ENCODE peak calls at places on chromosomes 11 and 22, in ten cellular contexts. G is left ventricle myocardium inferior, L is cardiac muscle cell, A is epithelial cell of esophagus, M is heart left ventricle, F is GM12865, U is GM12864, W is body of pancreas, Y is stomach, Z is tibial nerve. D is an unnamed sample.

GRCh38 chr11:128604723-128605122 is 17.4 kb upstream of the ETS1 start:
- DNase-seq in G (no peak), L (no peak), A (no peak), M (no peak), F (no peak), U (no peak), W (no peak), Y (no peak), Z (no peak), D (no peak)

GRCh38 chr22:19704355-19705015 is 9.8 kb upstream of the SEPTIN5 start:
- DNase-seq in G (no peak), L (no peak), A (no peak), M (no peak), F (no peak), U (no peak), W (no peak), Y (no peak), Z (no peak), D (no peak)

GRCh38 chr22:18070556-18071306 is 7.1 kb upstream of the PEX26 start:
- DNase-seq in G (no peak), L (no peak), A (peak), M (no peak), F (no peak), U (no peak), W (no peak), Y (no peak), Z (no peak), D (no peak)

GRCh38 chr11:8671242-8671641 is 11.2 kb downstream of the TRIM66 start:
- DNase-seq in G (peak), L (no peak), A (peak), M (peak), F (no peak), U (no peak), W (no peak), Y (no peak), Z (peak), D (peak)

GRCh38 chr22:19527861-19528417 is 3.7 kb upstream of the CLDN5 start:
- DNase-seq in G (no peak), L (no peak), A (peak), M (no peak), F (no peak), U (no peak), W (no peak), Y (no peak), Z (no peak), D (peak)

GRCh38 chr11:64650923-64651523 is 60.0 kb downstream of the SLC22A12 start:
- DNase-seq in G (no peak), L (peak), A (peak), M (no peak), F (peak), U (no peak), W (no peak), Y (no peak), Z (no peak), D (peak)

GRCh38 chr11:67024410-67024809 is 1.5 kb downstream of the SYT12 start:
- DNase-seq in G (no peak), L (no peak), A (no peak), M (no peak), F (peak), U (no peak), W (no peak), Y (no peak), Z (no peak), D (no peak)

GRCh38 chr11:8477151-8477550 is 116.9 kb downstream of the STK33 start:
- DNase-seq in G (no peak), L (no peak), A (no peak), M (no peak), F (no peak), U (no peak), W (no peak), Y (no peak), Z (no peak), D (no peak)

GRCh38 chr11:34345012-34345804 is 12.6 kb downstream of the ABTB2 start:
- DNase-seq in G (peak), L (no peak), A (peak), M (peak), F (no peak), U (no peak), W (peak), Y (peak), Z (peak), D (peak)

GRCh38 chr22:19244600-19245352 is 46.7 kb downstream of the CLTCL1 start:
- DNase-seq in G (no peak), L (no peak), A (no peak), M (no peak), F (no peak), U (no peak), W (no peak), Y (no peak), Z (no peak), D (no peak)

GRCh38 chr11:95788921-95789505 is 569 bp downstream of the FAM76B start:
- DNase-seq in G (no peak), L (peak), A (peak), M (no peak), F (peak), U (no peak), W (peak), Y (no peak), Z (peak), D (peak)

GRCh38 chr11:11519184-11519583 is 102.6 kb downstream of the GALNT18 start:
- DNase-seq in G (no peak), L (no peak), A (peak), M (no peak), F (no peak), U (no peak), W (no peak), Y (no peak), Z (no peak), D (no peak)

GRCh38 chr11:110907629-110908028 is 195.4 kb upstream of the ARHGAP20 start:
- DNase-seq in G (no peak), L (no peak), A (peak), M (no peak), F (peak), U (no peak), W (no peak), Y (peak), Z (no peak), D (peak)

GRCh38 chr11:8908099-8908498 is 2.9 kb upstream of the AKIP1 start:
- DNase-seq in G (no peak), L (no peak), A (no peak), M (no peak), F (no peak), U (no peak), W (no peak), Y (no peak), Z (no peak), D (no peak)

GRCh38 chr11:119892311-119892808 is 163.4 kb upstream of the NECTIN1 start:
- DNase-seq in G (peak), L (peak), A (no peak), M (peak), F (no peak), U (no peak), W (no peak), Y (no peak), Z (no peak), D (no peak)

GRCh38 chr22:19110064-19110458 is 12.2 kb downstream of the DGCR2 start:
- DNase-seq in G (no peak), L (no peak), A (no peak), M (no peak), F (no peak), U (no peak), W (no peak), Y (no peak), Z (no peak), D (no peak)

GRCh38 chr11:23555085-23555484 is 694.8 kb upstream of the CCDC179 start:
- DNase-seq in G (no peak), L (no peak), A (no peak), M (no peak), F (no peak), U (no peak), W (no peak), Y (no peak), Z (no peak), D (peak)

GRCh38 chr11:91421586-91421985 is 803.0 kb upstream of the FAT3 start:
- DNase-seq in G (no peak), L (no peak), A (no peak), M (no peak), F (no peak), U (no peak), W (no peak), Y (no peak), Z (no peak), D (no peak)

GRCh38 chr11:113365895-113366294 is 21.7 kb upstream of the ANKK1 start:
- DNase-seq in G (no peak), L (no peak), A (no peak), M (no peak), F (no peak), U (no peak), W (no peak), Y (no peak), Z (no peak), D (no peak)

GRCh38 chr11:134119094-134119493 is 50.2 kb downstream of the JAM3 start:
- DNase-seq in G (no peak), L (no peak), A (peak), M (no peak), F (no peak), U (no peak), W (no peak), Y (no peak), Z (no peak), D (peak)

GRCh38 chr11:129042503-129042902 is 99.8 kb upstream of the TP53AIP1 start:
- DNase-seq in G (no peak), L (no peak), A (no peak), M (no peak), F (no peak), U (no peak), W (no peak), Y (no peak), Z (no peak), D (no peak)

GRCh38 chr11:69542314-69543168 is 61.1 kb downstream of the LINC01488 start:
- DNase-seq in G (no peak), L (no peak), A (no peak), M (no peak), F (no peak), U (no peak), W (no peak), Y (no peak), Z (no peak), D (no peak)

GRCh38 chr11:16846305-16846704 is 107.9 kb downstream of the C11orf58 start:
- DNase-seq in G (no peak), L (no peak), A (no peak), M (no peak), F (no peak), U (no peak), W (no peak), Y (no peak), Z (no peak), D (peak)

GRCh38 chr11:118633979-118634378 is 26.6 kb downstream of the PHLDB1 start:
- DNase-seq in G (no peak), L (no peak), A (no peak), M (no peak), F (no peak), U (no peak), W (no peak), Y (no peak), Z (no peak), D (no peak)

GRCh38 chr11:19698493-19699292 is 13.9 kb upstream of the NAV2 start:
- DNase-seq in G (peak), L (no peak), A (peak), M (peak), F (no peak), U (no peak), W (no peak), Y (no peak), Z (peak), D (peak)

GRCh38 chr11:63845305-63845704 is 6.4 kb downstream of the MARK2 start:
- DNase-seq in G (no peak), L (no peak), A (peak), M (no peak), F (no peak), U (no peak), W (no peak), Y (no peak), Z (no peak), D (peak)

GRCh38 chr22:28799125-28799833 is 1.1 kb downstream of the XBP1 start:
- DNase-seq in G (no peak), L (no peak), A (peak), M (no peak), F (peak), U (no peak), W (peak), Y (no peak), Z (peak), D (peak)

GRCh38 chr11:65384301-65384889 is 1.9 kb upstream of the SLC25A45 start:
- DNase-seq in G (no peak), L (peak), A (no peak), M (peak), F (no peak), U (no peak), W (no peak), Y (no peak), Z (no peak), D (peak)

GRCh38 chr22:43889366-43890253 is 2.2 kb downstream of the PNPLA5 start:
- DNase-seq in G (no peak), L (no peak), A (peak), M (no peak), F (no peak), U (no peak), W (no peak), Y (no peak), Z (no peak), D (peak)

GRCh38 chr11:70772950-70773349 is 374.6 kb downstream of the CTTN start:
- DNase-seq in G (no peak), L (peak), A (no peak), M (no peak), F (no peak), U (no peak), W (no peak), Y (no peak), Z (no peak), D (no peak)

GRCh38 chr11:133136376-133136775 is 395.9 kb downstream of the OPCML start:
- DNase-seq in G (no peak), L (peak), A (no peak), M (no peak), F (no peak), U (no peak), W (no peak), Y (no peak), Z (no peak), D (no peak)

GRCh38 chr11:61141601-61142028 is 19.6 kb downstream of the VPS37C start:
- DNase-seq in G (no peak), L (no peak), A (no peak), M (peak), F (peak), U (no peak), W (peak), Y (peak), Z (no peak), D (no peak)

GRCh38 chr11:8658210-8658968 is 24.1 kb downstream of the TRIM66 start:
- DNase-seq in G (no peak), L (no peak), A (no peak), M (no peak), F (no peak), U (no peak), W (no peak), Y (no peak), Z (peak), D (peak)

GRCh38 chr11:2801711-2802388 is 83.7 kb downstream of the CDKN1C start:
- DNase-seq in G (peak), L (no peak), A (no peak), M (peak), F (no peak), U (no peak), W (peak), Y (peak), Z (no peak), D (no peak)

GRCh38 chr11:96023311-96023710 is 99.4 kb upstream of the MTMR2 start:
- DNase-seq in G (no peak), L (no peak), A (no peak), M (no peak), F (no peak), U (no peak), W (no peak), Y (no peak), Z (no peak), D (no peak)

GRCh38 chr11:21511835-21512440 is 680.9 kb upstream of the ANO5 start:
- DNase-seq in G (peak), L (peak), A (peak), M (peak), F (peak), U (peak), W (peak), Y (peak), Z (peak), D (peak)

GRCh38 chr11:46489668-46490560 is 98.3 kb upstream of the CHRM4 start:
- DNase-seq in G (no peak), L (peak), A (peak), M (no peak), F (peak), U (no peak), W (no peak), Y (no peak), Z (no peak), D (peak)

GRCh38 chr11:60334005-60334620 is 7.1 kb downstream of the MS4A6E start:
- DNase-seq in G (no peak), L (peak), A (peak), M (peak), F (peak), U (no peak), W (peak), Y (peak), Z (peak), D (peak)

GRCh38 chr22:29830585-29830984 is 7.5 kb downstream of the ASCC2 start:
- DNase-seq in G (peak), L (no peak), A (no peak), M (peak), F (no peak), U (no peak), W (no peak), Y (no peak), Z (no peak), D (no peak)

GRCh38 chr22:42620084-42620483 is 5.4 kb upstream of the POLDIP3 start:
- DNase-seq in G (no peak), L (no peak), A (no peak), M (no peak), F (no peak), U (no peak), W (no peak), Y (no peak), Z (no peak), D (no peak)

GRCh38 chr22:42619261-42620063 is 4.8 kb upstream of the POLDIP3 start:
- DNase-seq in G (no peak), L (no peak), A (no peak), M (no peak), F (no peak), U (no peak), W (no peak), Y (no peak), Z (no peak), D (no peak)

GRCh38 chr22:42622061-42622710 is 7.5 kb upstream of the POLDIP3 start:
- DNase-seq in G (no peak), L (no peak), A (no peak), M (no peak), F (no peak), U (no peak), W (no peak), Y (no peak), Z (no peak), D (no peak)

GRCh38 chr22:42623301-42623751 is 8.6 kb upstream of the POLDIP3 start:
- DNase-seq in G (no peak), L (no peak), A (no peak), M (no peak), F (peak), U (no peak), W (no peak), Y (peak), Z (no peak), D (no peak)

GRCh38 chr22:42621505-42622002 is 6.9 kb upstream of the POLDIP3 start:
- DNase-seq in G (peak), L (peak), A (peak), M (peak), F (peak), U (no peak), W (peak), Y (peak), Z (peak), D (peak)
- TF ChIP-seq CTCF in G (peak), L (peak), A (peak), M (peak), F (peak), U (peak), W (peak), Y (peak), Z (peak), D (peak)

GRCh38 chr22:46613606-46613997 is 6.6 kb upstream of the GRAMD4 start:
- DNase-seq in G (no peak), L (no peak), A (no peak), M (no peak), F (peak), U (peak), W (no peak), Y (no peak), Z (no peak), D (peak)
- H3K4me3 ChIP-seq in G (peak), L (no peak), A (no peak), M (no peak), F (peak), U (peak), W (no peak), Y (no peak), Z (no peak), D (no peak)

DNA sequence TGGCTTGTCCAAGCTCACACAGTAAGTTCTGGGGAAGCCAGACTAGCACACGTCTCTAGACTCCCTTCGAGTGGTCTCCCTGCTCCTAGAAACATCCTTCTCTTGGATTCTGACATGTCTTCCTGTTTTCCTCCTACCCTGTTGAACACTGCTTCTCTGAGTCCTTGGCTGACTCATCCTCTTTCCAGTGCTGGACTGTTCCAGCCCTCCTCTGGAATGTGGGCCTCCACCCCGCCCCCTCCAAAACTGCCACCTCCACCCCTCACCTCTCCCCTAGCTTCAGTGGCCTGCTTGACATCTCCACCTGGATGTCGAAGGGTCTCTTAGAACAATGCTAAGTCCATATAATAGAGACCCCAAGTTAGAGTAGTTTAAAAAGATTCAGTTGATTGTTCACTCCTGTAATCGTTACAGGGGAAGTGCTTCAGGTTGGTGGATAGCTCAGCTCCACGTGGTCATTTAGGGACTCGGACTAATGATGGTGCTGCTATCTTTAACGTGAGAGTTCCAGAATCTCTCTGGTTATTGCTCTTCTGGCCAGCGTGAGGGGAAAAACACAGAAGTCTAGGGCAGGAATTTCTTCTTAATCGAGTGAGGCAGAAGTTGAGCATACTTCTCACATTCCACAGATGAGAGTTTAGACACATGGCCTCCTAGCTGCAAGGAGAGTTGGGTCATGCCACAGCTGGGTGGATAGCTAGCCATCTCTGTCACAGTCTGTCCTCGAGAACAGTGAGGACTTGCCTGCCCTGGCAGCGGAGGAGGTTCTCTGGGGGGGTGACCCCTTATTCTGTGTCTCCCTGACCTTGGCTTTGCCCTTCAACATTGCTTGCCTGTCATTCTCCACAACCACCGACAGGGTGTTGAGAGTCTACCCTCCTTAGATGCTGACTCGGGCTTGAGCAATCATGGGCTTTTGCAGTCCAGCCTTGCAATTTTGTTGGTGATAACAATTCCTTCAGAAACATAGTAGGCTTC is 4.7 kb upstream of the C11orf96 start:
- DNase-seq in G (no peak), L (no peak), A (peak), M (no peak), F (no peak), U (no peak), W (no peak), Y (no peak), Z (no peak), D (peak)
- TF ChIP-seq CTCF in G (no peak), L (peak), A (no peak), M (no peak), F (no peak), U (no peak), W (no peak), Y (no peak), Z (no peak), D (peak)

GRCh38 chr11:124673333-124674167 is at the start of the genes SIAE and SPA17:
- DNase-seq in G (peak), L (peak), A (peak), M (peak), F (peak), U (peak), W (peak), Y (peak), Z (peak), D (peak)

GRCh38 chr11:124674168-124674517 is 439 bp downstream of the SPA17 start:
- DNase-seq in G (no peak), L (no peak), A (no peak), M (no peak), F (no peak), U (no peak), W (no peak), Y (no peak), Z (no peak), D (no peak)

GRCh38 chr11:124672531-124673215 is 866 bp downstream of the SIAE start:
- DNase-seq in G (no peak), L (no peak), A (no peak), M (no peak), F (no peak), U (no peak), W (no peak), Y (no peak), Z (no peak), D (no peak)

GRCh38 chr11:124676386-124676785 is 2.7 kb downstream of the SPA17 start:
- DNase-seq in G (no peak), L (no peak), A (peak), M (peak), F (no peak), U (no peak), W (no peak), Y (no peak), Z (no peak), D (peak)

DNA sequence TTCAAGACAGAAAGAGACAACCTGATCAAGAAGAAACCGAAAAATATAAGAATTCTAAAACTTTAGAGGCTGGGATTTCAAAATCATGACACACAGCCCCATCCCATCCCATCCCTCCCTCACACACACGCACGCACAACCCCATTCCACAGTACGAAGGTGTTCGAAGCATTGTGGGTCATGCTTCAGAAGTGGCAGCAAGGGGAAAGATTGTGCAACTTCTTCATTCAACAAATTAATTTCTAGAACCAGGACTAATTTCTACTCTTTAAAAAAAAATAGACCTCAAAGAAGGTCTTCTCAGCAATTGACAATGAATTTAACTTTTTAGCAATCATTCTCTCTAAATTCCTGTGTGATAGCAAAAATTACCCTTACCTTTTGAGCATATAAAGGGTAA is 867 bp downstream of the SPA17 start:
- DNase-seq in G (no peak), L (no peak), A (no peak), M (no peak), F (no peak), U (no peak), W (no peak), Y (no peak), Z (no peak), D (no peak)
- H3K4me3 ChIP-seq in G (peak), L (peak), A (peak), M (peak), F (peak), U (peak), W (no peak), Y (peak), Z (no peak), D (peak)